ENCODE peak calls at places on chromosomes 13 and 19, in ten cellular contexts. D, P, R, I, W, V, X, C, T and M are unnamed samples.

GRCh38 chr19:33098023-33098652 is 17.2 kb downstream of the GPATCH1 start:
- DNase-seq in I (no peak), T (no peak), R (no peak), D (no peak), C (no peak), X (no peak), V (no peak), P (no peak), W (no peak), M (no peak)

GRCh38 chr13:73335226-73335625 is 276.4 kb downstream of the KLF5 start:
- DNase-seq in I (no peak), T (no peak), X (no peak), W (no peak), R (peak), C (no peak), D (no peak), V (no peak), P (no peak), M (no peak)

GRCh38 chr19:50263176-50263575 is 59.8 kb downstream of the MYH14 start:
- DNase-seq in C (no peak), D (no peak), P (no peak), V (no peak), W (no peak), R (no peak), T (no peak), I (no peak), X (no peak), M (no peak)

GRCh38 chr19:49741210-49741844 is 21.8 kb downstream of the TSKS start:
- DNase-seq in X (no peak), D (no peak), T (peak), C (no peak), P (no peak), V (no peak), I (no peak), R (peak), W (no peak), M (no peak)

GRCh38 chr13:89029062-89029461 is 1357.9 kb downstream of the SLITRK5 start:
- DNase-seq in R (no peak), X (no peak), P (peak), D (no peak), I (no peak), T (no peak), C (no peak), W (no peak), V (no peak), M (no peak)

GRCh38 chr13:73945871-73946270 is 188.3 kb downstream of the KLF12 start:
- DNase-seq in R (no peak), V (no peak), W (no peak), I (no peak), T (no peak), X (no peak), P (no peak), C (no peak), D (peak), M (no peak)

GRCh38 chr13:98672947-98673545 is 79.4 kb downstream of the SLC15A1 start:
- DNase-seq in V (peak), T (no peak), I (peak), C (peak), W (no peak), X (no peak), P (peak), D (peak), R (peak), M (no peak)

GRCh38 chr13:81048026-81048461 is 707.1 kb upstream of the SPRY2 start:
- DNase-seq in T (no peak), I (no peak), C (no peak), W (no peak), P (peak), X (no peak), R (no peak), D (peak), V (no peak), M (no peak)

GRCh38 chr19:49149652-49150105 is 5.5 kb downstream of the HRC start:
- DNase-seq in D (peak), V (no peak), C (no peak), W (peak), T (peak), I (peak), R (peak), X (peak), P (peak), M (peak)

GRCh38 chr13:103187621-103188020 is 121.4 kb upstream of the SLC10A2 start:
- DNase-seq in D (peak), W (no peak), P (no peak), R (no peak), V (no peak), C (no peak), X (no peak), T (no peak), I (no peak), M (no peak)

GRCh38 chr19:48292798-48293197 is 22.9 kb downstream of the ZNF114 start:
- DNase-seq in T (no peak), W (no peak), V (no peak), P (no peak), D (no peak), R (peak), C (no peak), X (no peak), I (no peak), M (no peak)

GRCh38 chr13:78520425-78520824 is 82.9 kb downstream of the POU4F1 start:
- DNase-seq in V (no peak), R (no peak), I (no peak), T (no peak), P (no peak), W (no peak), X (no peak), C (no peak), D (no peak), M (no peak)

GRCh38 chr19:38355728-38356725 is 18.3 kb upstream of the PSMD8 start:
- DNase-seq in I (no peak), X (no peak), T (no peak), W (no peak), C (no peak), D (no peak), R (no peak), P (no peak), V (no peak), M (no peak)

GRCh38 chr13:44249439-44249838 is 124.2 kb upstream of the SERP2 start:
- DNase-seq in T (no peak), W (no peak), V (no peak), I (no peak), R (peak), X (no peak), C (no peak), D (peak), P (no peak), M (no peak)

GRCh38 chr19:54317108-54317964 is 4.4 kb upstream of the LILRA5 start:
- DNase-seq in X (no peak), W (peak), C (no peak), T (peak), V (no peak), D (no peak), I (no peak), P (no peak), R (no peak), M (no peak)

GRCh38 chr13:29570058-29570654 is 25.3 kb downstream of the SLC7A1 start:
- DNase-seq in X (no peak), P (no peak), T (no peak), W (no peak), C (no peak), D (no peak), V (no peak), R (no peak), I (no peak), M (no peak)

GRCh38 chr19:9869008-9869617 is 34.0 kb downstream of the PIN1 start:
- DNase-seq in P (no peak), V (no peak), C (no peak), R (no peak), T (no peak), X (no peak), I (no peak), D (no peak), W (no peak), M (no peak)

GRCh38 chr19:23312515-23312914 is 62.3 kb upstream of the ZNF724 start:
- DNase-seq in I (no peak), W (no peak), X (no peak), C (no peak), R (peak), V (no peak), D (no peak), P (no peak), T (no peak), M (no peak)

GRCh38 chr13:36098080-36098479 is 33.1 kb downstream of the DCLK1 start:
- DNase-seq in P (no peak), C (no peak), D (no peak), T (no peak), X (no peak), W (no peak), I (no peak), V (no peak), R (no peak), M (no peak)

GRCh38 chr19:3368441-3368795 is 2.0 kb downstream of the NFIC start:
- DNase-seq in W (no peak), D (no peak), I (no peak), X (no peak), V (no peak), T (no peak), P (no peak), C (no peak), R (no peak), M (no peak)

GRCh38 chr19:8325454-8325853 is 4.2 kb downstream of the RPS28 start:
- DNase-seq in V (no peak), T (no peak), D (no peak), R (no peak), C (no peak), I (no peak), W (no peak), P (no peak), X (no peak), M (no peak)

GRCh38 chr13:79481685-79482052 is 714 bp downstream of the NDFIP2 start:
- DNase-seq in X (no peak), R (no peak), D (no peak), W (no peak), P (no peak), I (no peak), C (peak), T (no peak), V (peak), M (no peak)

GRCh38 chr13:30033681-30034447 is 183.4 kb upstream of the UBL3 start:
- DNase-seq in C (no peak), T (no peak), V (no peak), D (no peak), I (no peak), R (peak), X (peak), W (no peak), P (no peak), M (no peak)

GRCh38 chr19:18798384-18799352 is 7.6 kb upstream of the COMP start:
- DNase-seq in P (no peak), W (no peak), X (no peak), T (no peak), D (no peak), V (no peak), R (no peak), C (no peak), I (no peak), M (no peak)

GRCh38 chr13:48559638-48560320 is 26.9 kb upstream of the RCBTB2 start:
- DNase-seq in C (no peak), V (no peak), X (no peak), I (no peak), R (peak), D (no peak), T (no peak), W (no peak), P (no peak), M (no peak)

GRCh38 chr13:96900992-96901391 is 93.3 kb downstream of the OXGR1 start:
- DNase-seq in D (peak), X (no peak), P (no peak), I (no peak), C (no peak), W (no peak), V (no peak), T (no peak), R (no peak), M (no peak)

GRCh38 chr13:99484405-99484981 is 16.8 kb upstream of the TM9SF2 start:
- DNase-seq in D (no peak), P (no peak), V (no peak), R (peak), X (peak), C (peak), I (no peak), W (no peak), T (peak), M (no peak)

GRCh38 chr19:9500796-9501195 is 2.4 kb upstream of the ZNF560 start:
- DNase-seq in X (no peak), I (no peak), C (no peak), T (no peak), W (no peak), V (no peak), D (no peak), P (no peak), R (no peak), M (no peak)

GRCh38 chr19:8489591-8490394 is 12.6 kb downstream of the PRAM1 start:
- DNase-seq in C (no peak), D (no peak), T (no peak), P (no peak), I (no peak), W (no peak), R (no peak), V (no peak), X (no peak), M (no peak)

GRCh38 chr13:100904293-100904976 is 229.8 kb upstream of the TMTC4 start:
- DNase-seq in D (no peak), X (no peak), V (no peak), T (no peak), P (no peak), C (no peak), W (no peak), I (no peak), R (no peak), M (no peak)

GRCh38 chr13:79226250-79226649 is 179.8 kb downstream of the RBM26 start:
- DNase-seq in W (no peak), V (no peak), I (no peak), D (no peak), R (no peak), P (no peak), X (no peak), T (no peak), C (no peak), M (no peak)

GRCh38 chr19:32642771-32643170 is 32.2 kb downstream of the ANKRD27 start:
- DNase-seq in V (peak), I (no peak), R (no peak), D (no peak), W (no peak), X (no peak), T (no peak), P (no peak), C (peak), M (no peak)

GRCh38 chr19:16386619-16387240 is 62.1 kb downstream of the KLF2 start:
- DNase-seq in X (no peak), R (peak), V (peak), D (peak), C (peak), I (no peak), T (no peak), W (no peak), P (no peak), M (no peak)

GRCh38 chr13:111034811-111035210 is 80.3 kb upstream of the ARHGEF7 start:
- DNase-seq in V (no peak), T (no peak), W (no peak), X (no peak), P (no peak), D (no peak), R (peak), C (no peak), I (no peak), M (no peak)

GRCh38 chr13:48860369-48860768 is 115.3 kb upstream of the FNDC3A start:
- DNase-seq in C (no peak), V (no peak), T (no peak), X (no peak), D (no peak), I (no peak), W (no peak), R (no peak), P (no peak), M (no peak)

GRCh38 chr13:89746554-89746953 is 1600.9 kb upstream of the MIR17HG start:
- DNase-seq in I (no peak), V (no peak), D (peak), X (no peak), C (no peak), R (no peak), T (no peak), P (no peak), W (no peak), M (no peak)

GRCh38 chr19:31515931-31516330 is 166.7 kb upstream of the TSHZ3 start:
- DNase-seq in X (no peak), V (no peak), R (no peak), C (no peak), P (no peak), T (no peak), W (peak), D (no peak), I (no peak), M (no peak)

GRCh38 chr19:40503300-40503699 is 36.5 kb downstream of the SPTBN4 start:
- DNase-seq in P (peak), V (no peak), R (no peak), D (peak), X (no peak), C (no peak), T (no peak), W (no peak), I (peak), M (no peak)